ENCODE peak calls at places on chromosomes 12 and 14, in eight cellular contexts. V, U, I, Q, D, R, J and Y are unnamed samples.
A peak's percentile ranks its signal among the peaks of the same experiment; 100 is the strongest.

GRCh38 chr14:31934767-31935266 is 142.3 kb upstream of the ARHGAP5 start:
- DNase-seq in V (peak; percentile 67), U (peak; percentile 34), I (peak; percentile 76), Q (peak; percentile 63), D (peak; percentile 53), R (no peak), J (peak; percentile 54), Y (no peak)

GRCh38 chr12:52681551-52682380 is 1.6 kb upstream of the KRT1 start:
- DNase-seq in V (no peak), U (no peak), I (no peak), Q (no peak), D (no peak), R (no peak), J (no peak), Y (no peak)

GRCh38 chr12:116818341-116818856 is 62.8 kb downstream of the HRK start:
- DNase-seq in V (peak; percentile 54), U (no peak), I (no peak), Q (peak; percentile 22), D (peak; percentile 59), R (peak; percentile 35), J (no peak), Y (no peak)

GRCh38 chr12:88509347-88509746 is 70.9 kb downstream of the KITLG start:
- DNase-seq in V (peak; percentile 83), U (no peak), I (no peak), Q (no peak), D (no peak), R (no peak), J (no peak), Y (no peak)

GRCh38 chr12:87430444-87430843 is 598.8 kb downstream of the C12orf50 start:
- DNase-seq in V (no peak), U (no peak), I (no peak), Q (no peak), D (no peak), R (no peak), J (no peak), Y (no peak)

GRCh38 chr12:80230068-80230467 is 130.7 kb downstream of the OTOGL start:
- DNase-seq in V (no peak), U (no peak), I (no peak), Q (peak; percentile 47), D (peak; percentile 61), R (no peak), J (no peak), Y (no peak)

GRCh38 chr14:103108749-103109207 is 14.3 kb downstream of the EXOC3L4 start:
- DNase-seq in V (peak; percentile 37), U (peak; percentile 49), I (no peak), Q (peak; percentile 38), D (no peak), R (no peak), J (no peak), Y (no peak)

GRCh38 chr12:50927766-50928224 is 24.5 kb upstream of the HIGD1C start:
- DNase-seq in V (no peak), U (no peak), I (no peak), Q (no peak), D (no peak), R (no peak), J (no peak), Y (no peak)

GRCh38 chr12:124578445-124578844 is 11.0 kb upstream of the NCOR2 start:
- DNase-seq in V (no peak), U (no peak), I (no peak), Q (no peak), D (no peak), R (no peak), J (no peak), Y (no peak)

GRCh38 chr12:133174901-133175300 is 6.4 kb upstream of the ZNF268 start:
- DNase-seq in V (no peak), U (no peak), I (no peak), Q (no peak), D (no peak), R (no peak), J (no peak), Y (no peak)

GRCh38 chr12:113131556-113131955 is 4.0 kb downstream of the RASAL1 start:
- DNase-seq in V (no peak), U (no peak), I (no peak), Q (no peak), D (no peak), R (no peak), J (no peak), Y (no peak)

GRCh38 chr14:100303179-100303578 is 3.1 kb downstream of the SLC25A29 start:
- DNase-seq in V (peak; percentile 47), U (peak; percentile 41), I (no peak), Q (no peak), D (no peak), R (no peak), J (no peak), Y (no peak)

GRCh38 chr12:76942276-76942675 is 63.5 kb upstream of the CSRP2 start:
- DNase-seq in V (peak; percentile 65), U (no peak), I (peak; percentile 17), Q (peak; percentile 70), D (no peak), R (no peak), J (no peak), Y (no peak)

GRCh38 chr12:79737875-79738718 is 47.3 kb upstream of the PAWR start:
- DNase-seq in V (peak; percentile 60), U (peak; percentile 45), I (peak; percentile 57), Q (peak; percentile 57), D (peak; percentile 80), R (no peak), J (no peak), Y (no peak)

GRCh38 chr12:112855375-112855774 is 51.4 kb upstream of the OAS1 start:
- DNase-seq in V (peak; percentile 14), U (no peak), I (no peak), Q (no peak), D (no peak), R (no peak), J (no peak), Y (no peak)

GRCh38 chr14:91048256-91048655 is 12.2 kb downstream of the RPS6KA5 start:
- DNase-seq in V (no peak), U (no peak), I (no peak), Q (no peak), D (no peak), R (no peak), J (no peak), Y (no peak)

GRCh38 chr12:94698553-94698952 is 48.2 kb upstream of the TMCC3 start:
- DNase-seq in V (no peak), U (no peak), I (no peak), Q (no peak), D (no peak), R (no peak), J (no peak), Y (no peak)

GRCh38 chr14:20628063-20628854 is 13.2 kb downstream of the OR6S1 start:
- DNase-seq in V (no peak), U (no peak), I (no peak), Q (no peak), D (no peak), R (no peak), J (no peak), Y (no peak)
- H3K4me3 ChIP-seq in V (no peak overlapping the region), U (no peak overlapping the region), I (no peak overlapping the region), Q (no peak overlapping the region), D (no peak overlapping the region), R (no peak overlapping the region), J (no peak overlapping the region), Y (no peak overlapping the region)

GRCh38 chr12:96198970-96199369 is 4.8 kb downstream of the ELK3 start:
- DNase-seq in V (peak; percentile 96), U (no peak), I (peak; percentile 95), Q (peak; percentile 95), D (peak; percentile 68), R (no peak), J (no peak), Y (no peak)

GRCh38 chr12:96196781-96197180 is 2.6 kb downstream of the ELK3 start:
- DNase-seq in V (peak; percentile 62), U (no peak), I (peak; percentile 66), Q (peak; percentile 54), D (peak; percentile 59), R (no peak), J (no peak), Y (no peak)

GRCh38 chr12:96199465-96199864 is 5.3 kb downstream of the ELK3 start:
- DNase-seq in V (no peak), U (no peak), I (no peak), Q (no peak), D (no peak), R (no peak), J (no peak), Y (no peak)

GRCh38 chr12:96195845-96196451 is 1.8 kb downstream of the ELK3 start:
- DNase-seq in V (peak; percentile 81), U (peak; percentile 45), I (peak; percentile 61), Q (peak; percentile 89), D (peak; percentile 76), R (peak; percentile 27), J (no peak), Y (no peak)

DNA sequence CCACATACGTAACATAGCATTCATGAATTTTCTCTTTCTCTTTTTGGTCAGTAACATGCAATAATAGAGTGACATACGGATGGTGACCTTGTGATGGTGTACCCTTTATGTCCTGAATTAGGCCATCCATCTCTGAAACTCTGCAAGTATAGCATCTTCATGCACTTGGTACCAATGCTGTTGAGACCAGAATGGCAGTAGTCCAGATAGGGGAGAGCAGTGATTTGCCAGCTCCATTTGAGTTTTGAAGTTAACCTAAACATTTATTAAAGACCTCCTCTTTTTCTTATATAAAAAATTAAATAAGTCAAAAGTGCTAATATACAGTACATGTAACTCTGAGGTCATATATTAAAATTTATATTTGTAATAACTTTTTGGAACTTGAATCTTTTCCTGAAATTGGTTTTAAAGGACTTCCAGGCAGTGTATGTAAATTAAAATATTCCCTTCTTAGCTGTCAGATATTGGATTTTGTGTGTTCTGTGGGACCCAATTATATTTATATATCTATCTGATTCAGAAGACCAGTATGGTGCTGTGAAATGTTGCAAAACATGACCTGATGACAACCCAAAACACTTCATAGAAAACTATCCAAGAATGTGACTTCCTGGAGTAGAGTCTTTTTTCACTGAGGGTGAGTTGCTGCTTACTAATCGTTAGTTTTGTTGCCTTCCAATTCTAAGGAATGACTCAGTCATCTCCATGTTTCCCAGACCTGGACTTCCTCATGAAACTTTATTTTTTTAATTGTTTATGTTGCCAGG is 3.5 kb downstream of the ELK3 start:
- DNase-seq in V (peak; percentile 96), U (no peak), I (peak; percentile 97), Q (peak; percentile 97), D (peak; percentile 92), R (no peak), J (no peak), Y (no peak)
- H3K4me1 ChIP-seq in V (peaks cover 30% of the 10 kb centered on the region), U (peaks cover 14% of the 10 kb centered on the region), I (peaks cover 31% of the 10 kb centered on the region), Q (peaks cover 12% of the 10 kb centered on the region), D (peaks cover 58% of the 10 kb centered on the region), R (peaks cover 6% of the 10 kb centered on the region), J (no peaks in the 10 kb centered on the region), Y (peaks cover 34% of the 10 kb centered on the region)

DNA sequence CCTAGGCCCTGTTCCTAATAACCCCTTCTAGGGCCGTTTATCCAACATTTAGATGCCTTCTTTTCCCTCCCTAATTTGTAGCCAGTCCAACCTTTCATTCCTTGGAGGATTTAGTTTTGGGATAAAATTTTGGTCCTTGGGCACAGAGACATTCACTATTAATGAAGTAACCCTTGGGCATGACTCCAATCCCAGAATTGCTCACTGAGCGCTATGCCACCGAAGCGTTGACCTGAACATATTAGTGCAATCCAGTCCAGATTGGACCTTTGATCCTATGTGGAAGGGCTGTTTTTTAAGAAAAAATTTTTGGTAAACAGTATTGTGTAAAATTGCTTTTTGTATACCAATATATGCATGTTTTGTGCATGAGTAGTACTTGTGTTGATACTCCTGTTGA is 10.0 kb downstream of the DACT1 start:
- DNase-seq in V (no peak), U (no peak), I (no peak), Q (no peak), D (no peak), R (no peak), J (no peak), Y (no peak)
- H3K27ac ChIP-seq in V (no peak overlapping the region), U (no peak overlapping the region), I (no peak overlapping the region), Q (no peak overlapping the region), D (no peak overlapping the region), R (no peak overlapping the region), J (no peak overlapping the region), Y (no peak overlapping the region)

GRCh38 chr12:131102991-131103609 is 149.4 kb downstream of the ADGRD1 start:
- DNase-seq in V (no peak), U (no peak), I (no peak), Q (no peak), D (no peak), R (no peak), J (peak; percentile 44), Y (no peak)
- H3K4me3 ChIP-seq in V (no peak overlapping the region), U (no peak overlapping the region), I (no peak overlapping the region), Q (no peak overlapping the region), D (no peak overlapping the region), R (no peak overlapping the region), J (no peak overlapping the region), Y (no peak overlapping the region)